ENCODE peak calls at places on chromosomes 6 and 20, in four cellular contexts. A is H1, W is IMR-90, X is mesendoderm. S is an unnamed sample.

GRCh38 chr6:107600936-107601335 is 111.0 kb downstream of the SOBP start:
- DNase-seq in A (no peak), W (peak; percentile 47), X (peak; percentile 91), S (peak; percentile 58)

GRCh38 chr6:3987072-3987471 is 91.9 kb downstream of the FAM217A start:
- DNase-seq in A (no peak), W (peak; percentile 52), X (peak; percentile 71), S (peak; percentile 44)

GRCh38 chr20:58788896-58789295 is 61.8 kb downstream of the GNAS-AS1 start:
- DNase-seq in A (no peak), W (no peak), X (no peak), S (no peak)

GRCh38 chr6:157561929-157562810 is 181.2 kb downstream of the ZDHHC14 start:
- DNase-seq in A (peak; percentile 33), W (no peak), X (no peak), S (no peak)

GRCh38 chr6:166361080-166361429 is 18.7 kb upstream of the SFT2D1 start:
- DNase-seq in A (no peak), W (peak; percentile 24), X (no peak), S (no peak)

GRCh38 chr6:114194362-114195343 is 148.2 kb downstream of the HS3ST5 start:
- DNase-seq in A (no peak), W (peak; percentile 0), X (no peak), S (no peak)

GRCh38 chr6:49958180-49958579 is 5.8 kb downstream of the DEFB114 start:
- DNase-seq in A (no peak), W (no peak), X (no peak), S (no peak)

GRCh38 chr20:40431611-40432010 is 257.4 kb downstream of the MAFB start:
- DNase-seq in A (no peak), W (no peak), X (peak; percentile 59), S (no peak)

GRCh38 chr20:46955601-46956556 is 61.2 kb downstream of the EYA2 start:
- DNase-seq in A (no peak), W (peak; percentile 75), X (no peak), S (no peak)

GRCh38 chr6:14373648-14374437 is 256.3 kb downstream of the CD83 start:
- DNase-seq in A (no peak), W (no peak), X (no peak), S (no peak)

GRCh38 chr20:18430172-18430826 is 36.5 kb downstream of the DZANK1 start:
- DNase-seq in A (no peak), W (no peak), X (no peak), S (no peak)

GRCh38 chr6:16243055-16243454 is 4.7 kb downstream of the GMPR start:
- DNase-seq in A (no peak), W (peak; percentile 87), X (no peak), S (no peak)

GRCh38 chr6:54244430-54244829 is 63.8 kb upstream of the TINAG start:
- DNase-seq in A (no peak), W (peak; percentile 24), X (peak; percentile 22), S (no peak)

GRCh38 chr6:144103026-144103563 is 7.7 kb upstream of the SF3B5 start:
- DNase-seq in A (no peak), W (no peak), X (no peak), S (no peak)

GRCh38 chr6:90111387-90111786 is 185.3 kb downstream of the BACH2 start:
- DNase-seq in A (no peak), W (no peak), X (no peak), S (no peak)

GRCh38 chr20:8394308-8394945 is 262.4 kb downstream of the PLCB1 start:
- DNase-seq in A (no peak), W (peak; percentile 63), X (no peak), S (no peak)

GRCh38 chr6:132446136-132446535 is 44.9 kb upstream of the MOXD1 start:
- DNase-seq in A (no peak), W (no peak), X (no peak), S (no peak)

GRCh38 chr20:38193586-38194105 is 28.6 kb upstream of the TGM2 start:
- DNase-seq in A (no peak), W (no peak), X (no peak), S (no peak)

GRCh38 chr6:45697605-45698004 is 318.1 kb downstream of the CLIC5 start:
- DNase-seq in A (no peak), W (peak; percentile 99), X (peak; percentile 36), S (no peak)

GRCh38 chr6:8437813-8438212 is 2.5 kb upstream of the SLC35B3 start:
- DNase-seq in A (no peak), W (no peak), X (no peak), S (no peak)

GRCh38 chr6:392441-393390 is 1.2 kb downstream of the IRF4 start:
- DNase-seq in A (peak; percentile 80), W (no peak), X (peak; percentile 57), S (no peak)

GRCh38 chr6:36491378-36491965 is 48.7 kb downstream of the KCTD20 start:
- DNase-seq in A (peak; percentile 23), W (peak; percentile 31), X (peak; percentile 53), S (no peak)

GRCh38 chr6:166767191-166767590 is 140.1 kb upstream of the RPS6KA2 start:
- DNase-seq in A (no peak), W (no peak), X (no peak), S (peak; percentile 24)

GRCh38 chr6:167932468-167933276 is 64.8 kb upstream of the KIF25 start:
- DNase-seq in A (no peak), W (no peak), X (no peak), S (no peak)

GRCh38 chr20:40583195-40583594 is 105.8 kb downstream of the MAFB start:
- DNase-seq in A (no peak), W (no peak), X (peak; percentile 78), S (no peak)

GRCh38 chr6:162605881-162606280 is 121.7 kb downstream of the PRKN start:
- DNase-seq in A (no peak), W (no peak), X (no peak), S (no peak)

GRCh38 chr6:110432285-110432899 is 17.0 kb upstream of the DDO start:
- DNase-seq in A (no peak), W (no peak), X (no peak), S (no peak)

GRCh38 chr20:51016521-51016920 is 6.4 kb downstream of the KCNG1 start:
- DNase-seq in A (no peak), W (no peak), X (no peak), S (no peak)

GRCh38 chr20:44279228-44279627 is 31.8 kb downstream of the FITM2 start:
- DNase-seq in A (no peak), W (peak; percentile 79), X (no peak), S (no peak)

GRCh38 chr6:28648035-28648877 is 122.6 kb downstream of the GPX5 start:
- DNase-seq in A (peak; percentile 93), W (peak; percentile 74), X (peak; percentile 90), S (peak; percentile 73)

GRCh38 chr6:2344319-2344905 is 99.0 kb upstream of the GMDS start:
- DNase-seq in A (no peak), W (no peak), X (no peak), S (no peak)

GRCh38 chr6:119627908-119628669 is 278.5 kb upstream of the MAN1A1 start:
- DNase-seq in A (no peak), W (peak; percentile 49), X (peak; percentile 88), S (no peak)

GRCh38 chr6:116695398-116695797 is 14.4 kb downstream of the KPNA5 start:
- DNase-seq in A (no peak), W (no peak), X (no peak), S (no peak)

GRCh38 chr6:4607793-4608192 is 168.4 kb upstream of the CDYL start:
- DNase-seq in A (no peak), W (no peak), X (peak; percentile 19), S (no peak)

GRCh38 chr6:43467752-43468151 is 9.6 kb upstream of the TJAP1 start:
- DNase-seq in A (no peak), W (no peak), X (peak; percentile 64), S (no peak)

GRCh38 chr6:106216527-106216926 is 109.0 kb downstream of the ATG5 start:
- DNase-seq in A (no peak), W (no peak), X (no peak), S (no peak)

GRCh38 chr6:142617158-142617557 is 315.4 kb downstream of the ADGRG6 start:
- DNase-seq in A (no peak), W (no peak), X (no peak), S (no peak)

GRCh38 chr6:125392682-125393081 is 90.9 kb upstream of the HDDC2 start:
- DNase-seq in A (no peak), W (no peak), X (no peak), S (no peak)

GRCh38 chr20:6644818-6645620 is 122.5 kb upstream of the BMP2 start:
- DNase-seq in A (no peak), W (no peak), X (no peak), S (no peak)
- H3K56ac ChIP-seq in A (no peak overlapping the region), W (no peak overlapping the region), X (no peak overlapping the region), S (no peak overlapping the region)

GRCh38 chr6:79089552-79090404 is 11.7 kb upstream of the PHIP start:
- DNase-seq in A (no peak), W (no peak), X (no peak), S (no peak)

GRCh38 chr6:79079425-79080130 is 1.5 kb upstream of the PHIP start:
- DNase-seq in A (no peak), W (peak; percentile 8), X (peak; percentile 49), S (no peak)

GRCh38 chr6:79082304-79082703 is 4.2 kb upstream of the PHIP start:
- DNase-seq in A (no peak), W (no peak), X (no peak), S (no peak)

GRCh38 chr6:79084693-79085092 is 6.6 kb upstream of the PHIP start:
- DNase-seq in A (no peak), W (no peak), X (no peak), S (no peak)
- H3K56ac ChIP-seq in A (no peak overlapping the region), W (no peak overlapping the region), X (no peak overlapping the region), S (no peak overlapping the region)

GRCh38 chr6:109406196-109406595 is 23.9 kb upstream of the CD164 start:
- DNase-seq in A (no peak), W (peak; percentile 63), X (no peak), S (no peak)

DNA sequence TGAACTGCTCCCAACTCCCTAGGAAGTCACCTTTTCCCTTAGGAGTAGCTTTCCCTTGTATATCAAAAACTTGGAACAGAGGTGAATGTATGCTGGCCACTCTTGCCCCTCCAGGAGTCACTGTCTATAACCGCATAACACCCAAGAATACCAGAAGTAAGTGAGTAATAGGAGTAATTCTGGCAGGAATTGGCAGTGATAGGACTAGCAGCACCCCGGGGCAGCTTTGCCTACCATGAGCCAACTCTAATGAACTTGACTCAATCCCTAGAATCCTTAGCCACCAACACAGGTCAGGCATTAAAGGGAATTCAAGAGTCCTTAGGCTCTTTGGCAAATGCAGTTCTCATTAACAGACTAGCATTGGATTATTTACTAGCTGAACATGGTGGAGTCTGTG is 28.8 kb upstream of the CD164 start:
- DNase-seq in A (no peak), W (no peak), X (no peak), S (no peak)
- H3K56ac ChIP-seq in A (no peak overlapping the region), W (no peak overlapping the region), X (no peak overlapping the region), S (no peak overlapping the region)

GRCh38 chr6:39171489-39172376 is 56.7 kb upstream of the SAYSD1 start:
- DNase-seq in A (no peak), W (no peak), X (no peak), S (no peak)
- H3K56ac ChIP-seq in A (no peak overlapping the region), W (no peak overlapping the region), X (no peak overlapping the region), S (no peak overlapping the region)

GRCh38 chr20:62822788-62823651 is 6.2 kb downstream of the COL9A3 start:
- DNase-seq in A (peak; percentile 57), W (peak; percentile 11), X (peak; percentile 77), S (peak; percentile 77)

GRCh38 chr20:62823688-62824475 is 7.0 kb downstream of the COL9A3 start:
- DNase-seq in A (peak; percentile 71), W (no peak), X (peak; percentile 90), S (peak; percentile 84)

GRCh38 chr20:62820962-62821725 is 4.3 kb downstream of the COL9A3 start:
- DNase-seq in A (no peak), W (no peak), X (no peak), S (no peak)

GRCh38 chr20:62821726-62822210 is 4.9 kb downstream of the COL9A3 start:
- DNase-seq in A (no peak), W (no peak), X (no peak), S (no peak)

GRCh38 chr20:62822239-62822787 is 5.5 kb downstream of the COL9A3 start:
- DNase-seq in A (peak; percentile 50), W (no peak), X (peak; percentile 40), S (no peak)
- H3K56ac ChIP-seq in A (no peak overlapping the region), W (no peak overlapping the region), X (no peak overlapping the region), S (no peak overlapping the region)

S was measured in H9.